ENCODE peak calls at places on chromosomes 7 and 10, in nine cellular contexts. P, U, V, D, O, J, R, K and I are unnamed samples.

GRCh38 chr10:24643679-24644209 is 79.9 kb downstream of the ARHGAP21 start:
- DNase-seq in U (no peak), O (no peak), K (no peak), P (no peak), D (no peak), V (no peak), R (no peak), J (no peak), I (no peak)

GRCh38 chr7:124649397-124650029 is 116.1 kb downstream of the GPR37 start:
- DNase-seq in R (no peak), K (peak), J (no peak), P (no peak), O (no peak), U (no peak), D (peak), V (no peak), I (no peak)

GRCh38 chr7:23759556-23760391 is 49.8 kb downstream of the STK31 start:
- DNase-seq in V (peak), R (no peak), O (no peak), J (no peak), P (peak), K (no peak), D (peak), U (peak), I (no peak)

GRCh38 chr10:24494777-24495176 is 228.9 kb downstream of the ARHGAP21 start:
- DNase-seq in V (no peak), K (no peak), U (no peak), R (no peak), J (no peak), P (no peak), D (no peak), O (no peak), I (no peak)

GRCh38 chr7:16915405-16915804 is 33.6 kb upstream of the AGR3 start:
- DNase-seq in U (no peak), D (peak), R (no peak), J (no peak), K (no peak), O (no peak), P (peak), V (no peak), I (no peak)

GRCh38 chr10:79380125-79380917 is 33.1 kb downstream of the PPIF start:
- DNase-seq in J (peak), O (peak), V (no peak), K (no peak), D (peak), R (no peak), P (peak), U (no peak), I (no peak)

GRCh38 chr10:1206101-1206500 is 149.9 kb downstream of the WDR37 start:
- DNase-seq in O (no peak), D (no peak), P (no peak), K (no peak), J (no peak), V (no peak), U (no peak), R (no peak), I (no peak)

GRCh38 chr7:98206451-98207330 is 4.5 kb upstream of the BHLHA15 start:
- DNase-seq in K (no peak), U (no peak), V (no peak), P (no peak), J (peak), O (no peak), D (no peak), R (no peak), I (no peak)

GRCh38 chr10:115432188-115432819 is 339.1 kb downstream of the ATRNL1 start:
- DNase-seq in P (peak), R (peak), J (no peak), D (peak), U (no peak), O (no peak), V (peak), K (peak), I (no peak)

GRCh38 chr10:1604246-1604645 is 133.1 kb downstream of the ADARB2 start:
- DNase-seq in U (no peak), V (no peak), P (no peak), D (no peak), K (no peak), J (no peak), R (no peak), O (no peak), I (no peak)

GRCh38 chr10:76350583-76350982 is 919.2 kb downstream of the LRMDA start:
- DNase-seq in K (no peak), D (peak), P (no peak), R (no peak), J (no peak), U (no peak), V (no peak), O (no peak), I (no peak)

GRCh38 chr10:34280599-34281374 is 534.3 kb downstream of the PARD3 start:
- DNase-seq in U (peak), O (peak), D (peak), R (no peak), K (no peak), J (no peak), V (peak), P (peak), I (no peak)

GRCh38 chr7:78307892-78308291 is 509.3 kb downstream of the PHTF2 start:
- DNase-seq in D (no peak), O (no peak), R (no peak), V (no peak), K (no peak), P (no peak), U (no peak), J (no peak), I (no peak)

GRCh38 chr7:377069-378040 is 87.4 kb downstream of the FOXL3 start:
- DNase-seq in R (no peak), O (peak), P (no peak), K (no peak), J (peak), D (no peak), V (no peak), U (no peak), I (no peak)

GRCh38 chr7:129213828-129214227 is 11.0 kb upstream of the AHCYL2 start:
- DNase-seq in O (peak), J (no peak), U (no peak), R (peak), D (peak), P (no peak), K (peak), V (peak), I (peak)

GRCh38 chr7:100583132-100584045 is 2.5 kb downstream of the LRCH4 start:
- DNase-seq in O (peak), D (no peak), J (peak), V (peak), R (peak), P (peak), K (peak), U (no peak), I (peak)

GRCh38 chr7:150513758-150514157 is 914 bp upstream of the GIMAP7 start:
- DNase-seq in V (no peak), K (no peak), J (no peak), O (no peak), R (no peak), P (no peak), U (no peak), D (no peak), I (no peak)

GRCh38 chr7:44979481-44980392 is 922 bp upstream of the MYO1G start:
- DNase-seq in U (no peak), P (no peak), J (no peak), V (no peak), D (peak), K (peak), O (peak), R (peak), I (no peak)

GRCh38 chr10:78464118-78464855 is 430.6 kb downstream of the RPS24 start:
- DNase-seq in J (no peak), O (no peak), D (no peak), P (no peak), U (no peak), K (no peak), V (no peak), R (no peak), I (no peak)

GRCh38 chr7:88661921-88662320 is 97.6 kb upstream of the ZNF804B start:
- DNase-seq in P (no peak), K (no peak), O (no peak), V (no peak), U (no peak), J (no peak), D (no peak), R (no peak), I (no peak)

GRCh38 chr7:33973235-33974015 is 68.1 kb downstream of the BMPER start:
- DNase-seq in K (no peak), O (no peak), P (peak), U (no peak), J (no peak), R (no peak), V (no peak), D (peak), I (no peak)

GRCh38 chr7:11533229-11533820 is 298.7 kb downstream of the THSD7A start:
- DNase-seq in V (no peak), J (no peak), P (no peak), U (no peak), K (no peak), R (no peak), O (no peak), D (no peak), I (no peak)

GRCh38 chr10:784377-784758 is 94.9 kb upstream of the DIP2C start:
- DNase-seq in P (no peak), O (no peak), J (peak), R (no peak), V (no peak), D (no peak), U (no peak), K (no peak), I (peak)

GRCh38 chr7:149171894-149172533 is 23.3 kb upstream of the ZNF282 start:
- DNase-seq in V (no peak), D (peak), K (no peak), O (no peak), R (no peak), U (no peak), J (no peak), P (peak), I (no peak)

GRCh38 chr7:15669443-15669842 is 17.0 kb downstream of the MEOX2 start:
- DNase-seq in U (no peak), K (no peak), D (no peak), P (no peak), J (no peak), R (no peak), V (no peak), O (no peak), I (no peak)

GRCh38 chr7:101125989-101126650 is 784 bp upstream of the SERPINE1 start:
- DNase-seq in O (peak), U (no peak), J (peak), K (peak), R (peak), P (peak), V (peak), D (peak), I (no peak)

GRCh38 chr10:68826764-68827591 is at the start of gene STOX1:
- DNase-seq in D (peak), V (peak), J (peak), O (peak), R (peak), P (peak), U (no peak), K (peak), I (peak)

GRCh38 chr10:8048281-8049008 is 6.0 kb upstream of the GATA3 start:
- DNase-seq in U (no peak), R (no peak), K (no peak), O (no peak), V (peak), D (no peak), J (peak), P (no peak), I (no peak)

GRCh38 chr10:2935647-2936386 is 131.5 kb upstream of the PFKP start:
- DNase-seq in D (no peak), U (no peak), K (no peak), R (no peak), P (no peak), V (peak), O (no peak), J (no peak), I (no peak)

GRCh38 chr10:1117651-1118050 is 61.5 kb downstream of the WDR37 start:
- DNase-seq in J (no peak), K (no peak), R (no peak), D (no peak), U (no peak), V (no peak), P (no peak), O (no peak), I (no peak)

GRCh38 chr10:84543948-84544347 is 215.6 kb downstream of the CCSER2 start:
- DNase-seq in D (peak), V (no peak), U (no peak), J (no peak), P (peak), R (no peak), O (no peak), K (no peak), I (no peak)

GRCh38 chr10:78511324-78512204 is 477.9 kb downstream of the RPS24 start:
- DNase-seq in P (no peak), D (peak), R (no peak), O (no peak), J (no peak), U (no peak), V (no peak), K (no peak), I (no peak)

GRCh38 chr7:99096124-99096887 is 47.6 kb downstream of the SMURF1 start:
- DNase-seq in P (peak), K (no peak), U (no peak), R (no peak), D (no peak), V (no peak), O (no peak), J (no peak), I (no peak)

GRCh38 chr7:18356195-18356645 is 139.3 kb upstream of the HDAC9 start:
- DNase-seq in J (no peak), R (peak), O (no peak), D (peak), K (peak), U (peak), P (peak), V (peak), I (no peak)

GRCh38 chr7:12303096-12303495 is 92.0 kb downstream of the TMEM106B start:
- DNase-seq in U (no peak), J (no peak), P (no peak), K (no peak), D (peak), V (no peak), R (no peak), O (no peak), I (no peak)